ENCODE peak calls at places on chromosomes 1 and 21, in seven cellular contexts. T is kidney, P is adipocyte, Y is cardiac fibroblast, A is psoas muscle, H is aorta, G is H7. D is an unnamed sample.

GRCh38 chr1:87902830-87903614 is 574.3 kb downstream of the LMO4 start:
- DNase-seq in P (peak), G (no peak), Y (peak), H (no peak), A (no peak), T (no peak), D (no peak)

GRCh38 chr1:83497563-83497962 is 501.4 kb downstream of the TTLL7 start:
- DNase-seq in P (peak), T (no peak), A (no peak), Y (peak), G (no peak), H (no peak), D (no peak)

GRCh38 chr1:207691814-207692213 is 46.9 kb downstream of the CR1L start:
- DNase-seq in P (peak), G (no peak), H (no peak), T (no peak), A (no peak), Y (no peak), D (no peak)

GRCh38 chr21:23131177-23131576 is 2133.0 kb downstream of the NCAM2 start:
- DNase-seq in Y (no peak), H (no peak), G (no peak), P (no peak), A (no peak), T (no peak), D (no peak)

GRCh38 chr1:245448858-245449534 is 294.2 kb downstream of the KIF26B start:
- DNase-seq in H (no peak), T (no peak), A (no peak), G (no peak), P (no peak), Y (no peak), D (no peak)

GRCh38 chr21:42091899-42092508 is 20.9 kb downstream of the UMODL1 start:
- DNase-seq in P (no peak), Y (no peak), A (no peak), G (peak), T (peak), H (peak), D (peak)

GRCh38 chr21:44582980-44583799 is 2.8 kb upstream of the KRTAP10-5 start:
- DNase-seq in T (no peak), H (no peak), A (no peak), G (no peak), Y (no peak), P (no peak), D (peak)

GRCh38 chr1:90709535-90709934 is 7.6 kb downstream of the BARHL2 start:
- DNase-seq in G (no peak), A (no peak), P (no peak), H (no peak), Y (no peak), T (no peak), D (no peak)

GRCh38 chr1:85342177-85342576 is 65.7 kb upstream of the BCL10 start:
- DNase-seq in Y (peak), H (no peak), A (no peak), G (no peak), P (no peak), T (no peak), D (no peak)

GRCh38 chr1:87024936-87025537 is 110.6 kb downstream of the HS2ST1 start:
- DNase-seq in G (peak), T (no peak), Y (peak), A (no peak), P (peak), H (no peak), D (no peak)

GRCh38 chr1:74065081-74065480 is 132.9 kb downstream of the LRRIQ3 start:
- DNase-seq in G (no peak), T (no peak), A (no peak), P (no peak), H (no peak), Y (no peak), D (no peak)

GRCh38 chr1:170705981-170706380 is 42.0 kb downstream of the PRRX1 start:
- DNase-seq in Y (no peak), T (no peak), G (no peak), H (no peak), P (no peak), A (no peak), D (no peak)

GRCh38 chr1:170704256-170704655 is 40.3 kb downstream of the PRRX1 start:
- DNase-seq in G (no peak), Y (no peak), T (no peak), P (no peak), H (no peak), A (no peak), D (no peak)

GRCh38 chr1:170711682-170712081 is 47.8 kb downstream of the PRRX1 start:
- DNase-seq in A (no peak), T (no peak), Y (peak), P (peak), G (no peak), H (no peak), D (no peak)

GRCh38 chr1:170707959-170708666 is 44.2 kb downstream of the PRRX1 start:
- DNase-seq in A (no peak), G (no peak), P (peak), H (no peak), Y (peak), T (no peak), D (no peak)

DNA sequence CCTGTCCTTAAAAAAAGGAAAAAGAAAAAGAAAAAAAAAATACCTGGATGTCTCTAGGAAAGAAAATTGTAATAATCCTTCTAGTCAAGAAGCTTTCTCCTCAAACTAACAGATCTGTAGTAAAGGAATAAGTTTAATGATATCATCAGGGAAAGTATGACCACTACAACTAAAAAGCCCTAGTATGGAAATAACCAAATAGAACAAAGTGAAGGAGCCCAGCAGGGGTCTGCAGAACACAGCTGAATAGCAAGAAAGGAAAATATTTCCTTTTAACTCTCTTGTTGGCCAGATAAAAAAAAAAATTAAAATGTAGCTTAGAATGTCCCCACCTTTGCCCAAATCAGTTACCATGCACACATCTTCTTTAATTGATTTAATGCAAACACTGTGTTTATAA is 43.2 kb downstream of the PRRX1 start:
- DNase-seq in G (no peak), Y (no peak), P (no peak), H (no peak), T (no peak), A (no peak), D (no peak)
- H3K4me3 ChIP-seq in G (no peak), Y (no peak), P (no peak), H (no peak), T (no peak), A (no peak), D (no peak)

GRCh38 chr1:205300149-205300548 is 21.4 kb downstream of the NUAK2 start:
- DNase-seq in T (no peak), G (no peak), Y (no peak), A (no peak), H (no peak), P (no peak), D (no peak)
- H3K4me3 ChIP-seq in T (no peak), G (no peak), Y (no peak), A (no peak), H (no peak), P (no peak), D (no peak)

DNA sequence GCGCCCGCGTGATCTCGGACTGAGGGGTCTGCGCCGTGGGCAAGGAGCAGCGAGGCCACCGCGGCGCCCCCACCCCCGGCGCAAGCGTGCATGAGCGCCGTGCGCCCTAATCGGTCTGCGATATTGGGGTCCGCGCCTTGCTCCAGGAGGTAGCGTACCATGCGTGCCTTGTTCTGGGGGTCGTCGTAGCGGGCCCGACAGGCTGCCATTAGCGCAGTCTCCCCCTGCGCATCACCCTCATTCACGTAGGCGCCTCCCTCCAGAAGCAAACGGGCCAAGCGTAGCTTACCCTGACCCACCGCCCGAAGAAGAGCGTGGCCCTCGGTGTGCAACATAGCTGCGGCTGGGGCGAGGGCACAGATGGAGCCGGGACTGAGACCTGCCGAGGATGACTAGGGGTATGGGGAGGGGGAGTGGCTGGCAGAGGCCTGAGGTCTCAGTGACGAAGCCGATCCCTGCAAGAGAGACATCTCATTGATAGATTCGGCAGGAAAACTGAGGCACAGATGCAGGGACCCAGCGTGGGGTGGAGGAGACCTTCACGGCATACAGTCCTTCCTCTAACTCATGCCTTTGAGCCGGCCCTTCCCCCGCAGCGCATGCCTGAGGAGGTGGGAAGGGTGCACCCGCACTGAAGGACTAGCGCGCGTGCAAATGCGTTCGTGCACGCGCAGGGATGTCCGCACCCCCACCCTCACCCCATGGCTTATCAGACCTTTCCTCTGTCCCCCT is 2.8 kb downstream of the ANKRD34A start:
- DNase-seq in T (peak), H (peak), G (peak), Y (peak), P (peak), A (peak), D (peak)
- H3K4me3 ChIP-seq in T (peak), H (peak), G (peak), Y (peak), P (peak), A (peak), D (peak)

GRCh38 chr1:24704411-24705259 is 40.6 kb upstream of the CLIC4 start:
- DNase-seq in P (no peak), H (no peak), A (no peak), G (peak), Y (peak), T (no peak), D (no peak)

GRCh38 chr1:24708938-24709337 is 36.3 kb upstream of the CLIC4 start:
- DNase-seq in T (no peak), A (no peak), Y (no peak), H (no peak), P (no peak), G (no peak), D (no peak)

GRCh38 chr1:24702511-24703293 is 42.5 kb upstream of the CLIC4 start:
- DNase-seq in P (peak), Y (peak), A (no peak), T (no peak), G (no peak), H (no peak), D (peak)

GRCh38 chr1:24707659-24708058 is 37.6 kb upstream of the CLIC4 start:
- DNase-seq in P (no peak), A (no peak), G (no peak), Y (peak), T (no peak), H (no peak), D (no peak)

DNA sequence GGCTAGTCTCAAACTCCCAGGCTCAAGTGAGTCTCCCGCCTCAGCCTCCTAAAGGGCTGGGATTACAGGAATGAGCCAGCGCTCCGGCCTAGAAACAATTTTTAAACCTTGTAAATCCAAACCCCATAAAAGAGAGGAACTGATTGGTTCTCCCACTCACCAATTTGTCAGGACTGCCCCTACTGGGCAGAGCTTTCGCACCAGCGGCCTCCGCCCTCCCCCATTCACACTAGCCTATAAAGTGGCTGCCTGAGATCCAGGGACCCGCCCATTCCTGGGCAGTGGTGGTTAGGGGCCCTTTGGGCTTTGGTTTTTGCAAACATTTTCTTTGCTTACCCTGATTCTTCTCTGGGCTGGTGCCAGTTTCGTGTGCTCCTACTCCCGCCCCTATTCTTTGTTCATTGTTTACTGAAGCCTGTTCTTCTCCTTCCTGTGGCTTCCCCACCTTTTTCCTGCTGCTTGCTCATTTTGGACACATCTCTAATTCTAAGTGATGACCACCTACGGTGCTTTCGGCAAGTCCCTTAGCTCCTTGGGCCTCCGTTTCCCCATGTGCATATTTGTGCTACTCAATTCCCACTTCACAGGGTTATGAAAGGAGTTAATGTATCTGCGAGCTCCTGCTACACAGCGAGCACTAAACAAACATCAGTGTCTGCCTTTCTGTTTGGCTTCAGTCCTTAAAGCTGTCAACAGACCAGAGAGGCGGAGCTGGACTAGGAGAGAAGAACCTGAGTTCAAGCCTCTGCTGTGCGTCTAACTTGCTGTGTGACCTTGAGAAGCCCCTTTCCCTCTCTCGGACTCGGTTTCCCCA is 39.8 kb upstream of the CLIC4 start:
- DNase-seq in H (peak), T (peak), Y (peak), G (peak), P (no peak), A (peak), D (peak)
- H3K4me3 ChIP-seq in H (no peak), T (no peak), Y (peak), G (no peak), P (peak), A (no peak), D (no peak)

GRCh38 chr1:211352465-211352864 is 25.8 kb downstream of the TRAF5 start:
- DNase-seq in G (no peak), P (no peak), Y (no peak), T (no peak), A (no peak), H (no peak), D (no peak)

GRCh38 chr1:211349730-211350129 is 23.1 kb downstream of the TRAF5 start:
- DNase-seq in T (no peak), Y (no peak), H (no peak), P (no peak), G (no peak), A (no peak), D (no peak)

GRCh38 chr1:211355873-211356272 is 29.2 kb downstream of the TRAF5 start:
- DNase-seq in G (no peak), T (no peak), H (no peak), P (no peak), A (no peak), Y (no peak), D (no peak)

GRCh38 chr1:211353562-211354212 is 27.1 kb downstream of the TRAF5 start:
- DNase-seq in G (no peak), Y (no peak), A (no peak), H (no peak), P (no peak), T (no peak), D (no peak)

DNA sequence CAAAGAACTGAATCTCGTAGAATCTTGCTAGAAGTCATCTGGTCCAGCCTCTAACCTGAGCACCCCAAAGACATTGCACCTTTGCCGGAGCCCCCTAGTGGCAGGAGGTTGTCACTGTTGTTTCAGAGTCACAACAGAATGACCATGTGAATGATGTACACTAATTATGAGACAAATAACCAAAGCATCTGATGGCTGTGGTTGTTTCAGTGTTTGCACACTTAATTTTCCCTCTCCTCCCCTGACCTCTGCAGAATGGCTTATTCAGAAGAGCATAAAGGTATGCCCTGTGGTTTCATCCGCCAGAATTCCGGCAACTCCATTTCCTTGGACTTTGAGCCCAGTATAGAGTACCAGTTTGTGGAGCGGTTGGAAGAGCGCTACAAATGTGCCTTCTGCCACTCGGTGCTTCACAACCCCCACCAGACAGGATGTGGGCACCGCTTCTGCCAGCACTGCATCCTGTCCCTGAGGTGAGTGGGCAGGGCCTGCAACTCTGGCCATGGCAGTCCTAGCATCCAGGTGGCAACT is 26.4 kb downstream of the TRAF5 start:
- DNase-seq in T (no peak), G (peak), H (no peak), P (no peak), A (no peak), Y (peak), D (no peak)
- H3K4me3 ChIP-seq in T (no peak), G (no peak), H (no peak), P (no peak), A (no peak), Y (no peak), D (no peak)

DNA sequence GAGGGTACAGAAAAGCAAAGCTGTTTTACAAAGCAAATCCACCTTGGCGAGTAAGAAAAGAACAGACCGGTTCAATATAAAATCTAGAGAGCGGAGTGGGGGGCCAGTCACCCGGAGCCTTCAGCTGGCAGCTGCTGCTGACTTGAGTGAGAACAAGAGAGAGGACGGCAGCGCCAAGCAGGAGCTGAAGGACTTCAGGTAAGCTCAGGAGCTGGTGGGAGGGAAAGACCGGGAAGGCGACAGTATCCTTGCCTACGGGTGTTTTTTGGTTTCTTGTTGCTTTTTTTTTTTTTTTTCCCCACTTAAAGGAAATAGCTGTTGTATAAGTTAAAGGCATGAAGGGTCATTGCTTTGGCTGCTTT is 82.6 kb downstream of the PRDM2 start:
- DNase-seq in G (no peak), A (no peak), H (no peak), P (no peak), T (no peak), Y (no peak), D (no peak)
- H3K4me3 ChIP-seq in G (no peak), A (no peak), H (no peak), P (peak), T (no peak), Y (no peak), D (no peak)

GRCh38 chr1:109371271-109371739 is 26.4 kb downstream of the SORT1 start:
- DNase-seq in Y (peak), G (no peak), A (no peak), P (peak), H (no peak), T (no peak), D (no peak)

GRCh38 chr1:109373051-109373593 is 24.6 kb downstream of the SORT1 start:
- DNase-seq in A (no peak), H (no peak), P (no peak), Y (no peak), G (peak), T (no peak), D (no peak)

GRCh38 chr1:109368464-109368863 is 29.3 kb downstream of the SORT1 start:
- DNase-seq in T (no peak), Y (peak), P (no peak), A (no peak), G (peak), H (no peak), D (no peak)

GRCh38 chr1:109369167-109369746 is 28.5 kb downstream of the SORT1 start:
- DNase-seq in P (peak), H (peak), T (no peak), G (no peak), Y (peak), A (no peak), D (no peak)

DNA sequence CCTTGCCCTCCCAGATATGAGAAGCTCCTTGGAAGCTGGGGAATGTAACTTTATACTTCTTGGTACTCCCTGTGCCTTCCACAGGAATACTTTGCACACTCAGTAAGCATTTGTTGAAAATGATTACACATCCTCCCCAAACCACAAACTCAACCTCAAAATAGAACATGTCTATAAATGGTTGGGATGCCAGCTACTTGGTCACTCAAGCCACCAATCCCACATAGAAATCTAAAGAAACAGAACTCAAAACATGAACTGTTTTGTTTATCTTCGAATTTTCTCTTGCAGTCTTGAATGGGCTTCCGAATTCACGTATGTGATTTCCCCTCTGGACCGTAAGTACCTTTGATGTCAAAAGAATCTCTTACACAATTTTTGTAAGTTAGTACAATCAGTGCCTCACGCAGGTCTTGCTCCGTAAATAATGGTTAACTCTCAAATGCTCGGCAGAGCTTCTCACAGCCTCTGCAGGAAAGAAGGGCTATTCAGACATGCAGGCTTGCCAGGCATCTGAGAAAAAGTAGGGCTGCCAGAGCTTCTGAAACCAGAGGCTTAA is 26.9 kb downstream of the SORT1 start:
- DNase-seq in G (no peak), T (no peak), A (no peak), H (no peak), P (peak), Y (peak), D (no peak)
- H3K4me3 ChIP-seq in G (no peak), T (no peak), A (peak), H (peak), P (peak), Y (peak), D (no peak)

GRCh38 chr1:156421062-156421938 is 52.3 kb downstream of the RHBG start:
- DNase-seq in T (peak), P (peak), H (peak), G (peak), Y (peak), A (peak), D (peak)
- H3K4me3 ChIP-seq in T (peak), P (no peak), H (no peak), G (peak), Y (peak), A (peak), D (peak)